ENCODE peak calls at places on chromosomes 11 and 22, in six cellular contexts. One of them, this sample, is unnamed.

GRCh38 chr22:46039531-46039930 is 62.6 kb upstream of the WNT7B start:
- DNase-seq in left ventricle myocardium inferior: no peak
- DNase-seq in lung: no peak
- DNase-seq in hepatocyte: no peak
- DNase-seq in PC-9: no peak
- DNase-seq in transverse colon: no peak
- DNase-seq in this sample: no peak

GRCh38 chr22:39477542-39477941 is 20.7 kb downstream of the MGAT3 start:
- DNase-seq in transverse colon: no peak
- DNase-seq in lung: no peak
- DNase-seq in hepatocyte: no peak
- DNase-seq in left ventricle myocardium inferior: no peak
- DNase-seq in PC-9: no peak
- DNase-seq in this sample: no peak

GRCh38 chr11:114078423-114078822 is 18.9 kb downstream of the ZBTB16 start:
- DNase-seq in PC-9: no peak
- DNase-seq in transverse colon: no peak
- DNase-seq in lung: no peak
- DNase-seq in hepatocyte: peak; percentile 66
- DNase-seq in left ventricle myocardium inferior: no peak
- DNase-seq in this sample: peak; percentile 91

GRCh38 chr22:44005524-44005923 is 18.6 kb upstream of the PARVB start:
- DNase-seq in hepatocyte: no peak
- DNase-seq in lung: no peak
- DNase-seq in transverse colon: no peak
- DNase-seq in left ventricle myocardium inferior: no peak
- DNase-seq in PC-9: peak; percentile 15
- DNase-seq in this sample: no peak

GRCh38 chr11:57903441-57904123 is 120.1 kb upstream of the OR9Q1 start:
- DNase-seq in transverse colon: peak; percentile 80
- DNase-seq in lung: no peak
- DNase-seq in hepatocyte: peak; percentile 64
- DNase-seq in PC-9: peak; percentile 73
- DNase-seq in left ventricle myocardium inferior: no peak
- DNase-seq in this sample: peak; percentile 54

GRCh38 chr11:111911563-111912401 is at the start of gene CRYAB:
- DNase-seq in left ventricle myocardium inferior: peak; percentile 89
- DNase-seq in transverse colon: peak; percentile 68
- DNase-seq in hepatocyte: peak; percentile 88
- DNase-seq in PC-9: peak; percentile 53
- DNase-seq in lung: peak; percentile 67
- DNase-seq in this sample: no peak

GRCh38 chr11:128483211-128483788 is 104.1 kb downstream of the ETS1 start:
- DNase-seq in lung: no peak
- DNase-seq in hepatocyte: no peak
- DNase-seq in PC-9: no peak
- DNase-seq in transverse colon: no peak
- DNase-seq in left ventricle myocardium inferior: no peak
- DNase-seq in this sample: no peak

GRCh38 chr11:38304926-38305325 is 1706.9 kb upstream of the RAG2 start:
- DNase-seq in left ventricle myocardium inferior: no peak
- DNase-seq in PC-9: no peak
- DNase-seq in lung: no peak
- DNase-seq in hepatocyte: no peak
- DNase-seq in transverse colon: no peak
- DNase-seq in this sample: no peak

GRCh38 chr11:11806586-11806985 is 35.2 kb upstream of the USP47 start:
- DNase-seq in transverse colon: no peak
- DNase-seq in lung: no peak
- DNase-seq in hepatocyte: no peak
- DNase-seq in left ventricle myocardium inferior: no peak
- DNase-seq in PC-9: no peak
- DNase-seq in this sample: no peak

GRCh38 chr11:7413961-7414728 is 71.2 kb upstream of the OLFML1 start:
- DNase-seq in hepatocyte: no peak
- DNase-seq in transverse colon: no peak
- DNase-seq in left ventricle myocardium inferior: no peak
- DNase-seq in lung: no peak
- DNase-seq in PC-9: peak; percentile 69
- DNase-seq in this sample: no peak

GRCh38 chr22:39363751-39364484 is 14.1 kb downstream of the SYNGR1 start:
- DNase-seq in hepatocyte: no peak
- DNase-seq in lung: no peak
- DNase-seq in PC-9: no peak
- DNase-seq in left ventricle myocardium inferior: no peak
- DNase-seq in transverse colon: no peak
- DNase-seq in this sample: no peak

GRCh38 chr22:24391836-24392217 is 35.6 kb upstream of the ADORA2A start:
- DNase-seq in hepatocyte: no peak
- DNase-seq in PC-9: peak; percentile 76
- DNase-seq in lung: no peak
- DNase-seq in left ventricle myocardium inferior: no peak
- DNase-seq in transverse colon: no peak
- DNase-seq in this sample: no peak

GRCh38 chr11:69005631-69006368 is 7.2 kb downstream of the MRGPRF start:
- DNase-seq in left ventricle myocardium inferior: no peak
- DNase-seq in transverse colon: no peak
- DNase-seq in PC-9: no peak
- DNase-seq in hepatocyte: no peak
- DNase-seq in lung: no peak
- DNase-seq in this sample: no peak

GRCh38 chr11:7694953-7695271 is 11.4 kb downstream of the OVCH2 start:
- DNase-seq in PC-9: no peak
- DNase-seq in hepatocyte: no peak
- DNase-seq in transverse colon: no peak
- DNase-seq in left ventricle myocardium inferior: no peak
- DNase-seq in lung: no peak
- DNase-seq in this sample: no peak

GRCh38 chr11:14645985-14646900 is 2.6 kb downstream of the PDE3B start:
- DNase-seq in lung: no peak
- DNase-seq in hepatocyte: no peak
- DNase-seq in left ventricle myocardium inferior: no peak
- DNase-seq in PC-9: no peak
- DNase-seq in transverse colon: no peak
- DNase-seq in this sample: no peak

GRCh38 chr11:112302226-112302868 is 41.7 kb upstream of the PLET1 start:
- DNase-seq in PC-9: no peak
- DNase-seq in transverse colon: no peak
- DNase-seq in hepatocyte: no peak
- DNase-seq in left ventricle myocardium inferior: no peak
- DNase-seq in lung: no peak
- DNase-seq in this sample: no peak

GRCh38 chr22:30932661-30933060 is 35.9 kb downstream of the MORC2 start:
- DNase-seq in hepatocyte: no peak
- DNase-seq in left ventricle myocardium inferior: no peak
- DNase-seq in lung: no peak
- DNase-seq in transverse colon: no peak
- DNase-seq in PC-9: no peak
- DNase-seq in this sample: no peak

GRCh38 chr22:41021039-41021654 is 70.0 kb downstream of the RBX1 start:
- DNase-seq in PC-9: no peak
- DNase-seq in left ventricle myocardium inferior: peak; percentile 14
- DNase-seq in transverse colon: peak; percentile 22
- DNase-seq in hepatocyte: peak; percentile 23
- DNase-seq in lung: no peak
- DNase-seq in this sample: no peak

GRCh38 chr22:36336246-36337182 is 51.3 kb downstream of the MYH9 start:
- DNase-seq in PC-9: no peak
- DNase-seq in lung: no peak
- DNase-seq in left ventricle myocardium inferior: no peak
- DNase-seq in transverse colon: no peak
- DNase-seq in hepatocyte: no peak
- DNase-seq in this sample: no peak

GRCh38 chr11:111494040-111494439 is 18.1 kb downstream of the BTG4 start:
- DNase-seq in lung: no peak
- DNase-seq in left ventricle myocardium inferior: no peak
- DNase-seq in PC-9: no peak
- DNase-seq in transverse colon: no peak
- DNase-seq in hepatocyte: no peak
- DNase-seq in this sample: no peak

GRCh38 chr11:106156290-106156937 is 79.0 kb downstream of the AASDHPPT start:
- DNase-seq in PC-9: no peak
- DNase-seq in lung: no peak
- DNase-seq in transverse colon: no peak
- DNase-seq in left ventricle myocardium inferior: no peak
- DNase-seq in hepatocyte: peak; percentile 83
- DNase-seq in this sample: peak; percentile 64

GRCh38 chr11:3906166-3906565 is 50.7 kb downstream of the STIM1 start:
- DNase-seq in transverse colon: no peak
- DNase-seq in lung: no peak
- DNase-seq in hepatocyte: no peak
- DNase-seq in PC-9: peak; percentile 53
- DNase-seq in left ventricle myocardium inferior: no peak
- DNase-seq in this sample: no peak

GRCh38 chr11:76701701-76702100 is 31.2 kb upstream of the LRRC32 start:
- DNase-seq in transverse colon: no peak
- DNase-seq in PC-9: peak; percentile 85
- DNase-seq in left ventricle myocardium inferior: no peak
- DNase-seq in lung: no peak
- DNase-seq in hepatocyte: no peak
- DNase-seq in this sample: no peak

GRCh38 chr22:49992921-49993648 is 19.5 kb downstream of the IL17REL start:
- DNase-seq in lung: no peak
- DNase-seq in transverse colon: peak; percentile 83
- DNase-seq in hepatocyte: peak; percentile 77
- DNase-seq in left ventricle myocardium inferior: peak; percentile 61
- DNase-seq in PC-9: peak; percentile 32
- DNase-seq in this sample: peak; percentile 57

DNA sequence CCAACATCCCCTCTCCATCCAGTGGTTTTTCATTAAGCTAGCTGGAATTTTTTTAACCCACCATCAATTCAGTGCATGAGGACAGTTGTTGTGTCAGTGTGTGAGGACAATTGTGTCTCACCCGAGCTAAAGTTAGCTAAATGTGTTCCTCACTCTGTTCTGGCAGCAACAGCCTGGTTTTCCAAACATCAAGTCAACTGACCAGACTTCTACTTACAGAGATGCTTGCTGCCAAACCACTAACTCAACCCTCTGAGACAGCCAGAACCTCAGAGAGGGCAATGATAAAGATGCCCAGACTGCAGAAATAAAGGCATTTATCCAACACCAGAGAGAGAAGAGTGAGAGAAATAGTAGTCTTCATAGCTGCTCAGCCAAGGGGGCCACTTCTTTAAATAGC is 6.7 kb downstream of the PAMR1 start:
- DNase-seq in lung: no peak
- DNase-seq in left ventricle myocardium inferior: no peak
- DNase-seq in hepatocyte: no peak
- DNase-seq in PC-9: no peak
- DNase-seq in transverse colon: no peak
- DNase-seq in this sample: no peak
- TF ChIP-seq CTCF in lung: no peak
- TF ChIP-seq CTCF in left ventricle myocardium inferior: no peak
- TF ChIP-seq CTCF in hepatocyte: no peak
- TF ChIP-seq CTCF in PC-9: no peak
- TF ChIP-seq CTCF in transverse colon: no peak
- TF ChIP-seq CTCF in this sample: no peak

GRCh38 chr11:47466701-47467250 is 17.8 kb upstream of the RAPSN start:
- DNase-seq in left ventricle myocardium inferior: peak; percentile 23
- DNase-seq in transverse colon: peak; percentile 46
- DNase-seq in PC-9: peak; percentile 67
- DNase-seq in lung: no peak
- DNase-seq in hepatocyte: no peak
- DNase-seq in this sample: no peak
- H3K4me1 ChIP-seq in left ventricle myocardium inferior: peaks cover 53% of the 10 kb centered on the region
- H3K4me1 ChIP-seq in transverse colon: peaks cover 25% of the 10 kb centered on the region
- H3K4me1 ChIP-seq in PC-9: peaks cover 22% of the 10 kb centered on the region
- H3K4me1 ChIP-seq in lung: peaks cover 18% of the 10 kb centered on the region
- H3K4me1 ChIP-seq in hepatocyte: no peaks in the 10 kb centered on the region
- H3K4me1 ChIP-seq in this sample: peaks cover 5% of the 10 kb centered on the region

DNA sequence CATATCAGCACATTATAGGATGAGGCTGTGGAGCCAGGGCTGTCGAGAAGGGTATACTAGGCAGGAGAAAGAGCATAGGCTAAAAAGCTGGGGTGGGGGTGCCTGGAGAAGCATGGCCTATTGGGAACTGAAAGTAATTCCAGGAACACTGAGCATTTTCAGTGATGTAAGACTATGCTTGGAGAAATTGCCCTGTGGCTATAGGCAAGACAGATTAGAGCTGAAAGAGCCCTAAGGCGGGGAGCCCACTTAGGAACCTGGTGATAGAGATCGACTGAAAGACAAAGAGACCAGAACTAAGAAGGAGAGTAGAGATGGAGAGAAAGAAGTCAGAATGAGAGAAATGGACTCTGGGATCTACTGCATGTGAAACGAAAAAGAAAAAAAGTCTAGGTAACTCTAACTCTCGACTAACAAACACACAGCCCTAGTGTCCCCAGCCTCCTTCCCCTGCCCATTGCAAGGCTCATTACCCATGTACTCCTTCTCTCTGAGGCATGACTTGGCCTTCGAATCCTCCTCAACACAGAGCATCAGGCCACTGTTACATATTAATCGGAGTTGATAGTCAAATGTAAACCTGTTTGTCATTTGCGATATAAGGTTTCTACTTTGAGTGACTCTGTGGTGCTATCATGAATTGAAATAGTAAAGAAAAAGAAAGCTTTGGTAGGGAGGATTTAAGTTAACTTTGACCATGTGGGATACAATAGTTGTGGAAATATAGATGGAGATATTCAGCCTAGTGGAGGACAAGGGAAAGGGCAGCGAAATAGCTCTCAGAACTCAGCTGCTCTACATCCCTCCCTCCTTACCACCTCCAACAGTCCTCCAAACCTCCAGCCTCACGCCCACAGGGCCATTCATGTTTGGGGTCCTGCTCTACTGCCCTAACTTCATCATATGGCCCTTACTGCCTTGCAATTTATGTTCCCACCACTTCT is 52.3 kb upstream of the BMAL1 start:
- DNase-seq in left ventricle myocardium inferior: no peak
- DNase-seq in PC-9: no peak
- DNase-seq in hepatocyte: no peak
- DNase-seq in transverse colon: no peak
- DNase-seq in lung: no peak
- DNase-seq in this sample: no peak
- TF ChIP-seq CTCF in left ventricle myocardium inferior: no peak
- TF ChIP-seq CTCF in PC-9: no peak
- TF ChIP-seq CTCF in hepatocyte: no peak
- TF ChIP-seq CTCF in transverse colon: no peak
- TF ChIP-seq CTCF in lung: no peak
- TF ChIP-seq CTCF in this sample: no peak

GRCh38 chr22:37568448-37569008 is 8.2 kb downstream of the CDC42EP1 start:
- DNase-seq in left ventricle myocardium inferior: no peak
- DNase-seq in lung: no peak
- DNase-seq in transverse colon: no peak
- DNase-seq in hepatocyte: peak; percentile 16
- DNase-seq in PC-9: no peak
- DNase-seq in this sample: no peak

GRCh38 chr22:37566903-37567798 is 6.9 kb downstream of the CDC42EP1 start:
- DNase-seq in PC-9: peak; percentile 98
- DNase-seq in lung: peak; percentile 88
- DNase-seq in hepatocyte: peak; percentile 91
- DNase-seq in transverse colon: peak; percentile 95
- DNase-seq in left ventricle myocardium inferior: peak; percentile 76
- DNase-seq in this sample: peak; percentile 79

GRCh38 chr22:37566329-37566837 is 6.1 kb downstream of the CDC42EP1 start:
- DNase-seq in lung: no peak
- DNase-seq in transverse colon: peak; percentile 44
- DNase-seq in hepatocyte: no peak
- DNase-seq in left ventricle myocardium inferior: no peak
- DNase-seq in PC-9: no peak
- DNase-seq in this sample: no peak

GRCh38 chr22:37569009-37569920 is 9.0 kb downstream of the CDC42EP1 start:
- DNase-seq in lung: peak; percentile 71
- DNase-seq in left ventricle myocardium inferior: no peak
- DNase-seq in transverse colon: peak; percentile 86
- DNase-seq in hepatocyte: peak; percentile 88
- DNase-seq in PC-9: peak; percentile 81
- DNase-seq in this sample: peak; percentile 90

GRCh38 chr22:37567991-37568390 is 7.7 kb downstream of the CDC42EP1 start:
- DNase-seq in hepatocyte: no peak
- DNase-seq in PC-9: no peak
- DNase-seq in left ventricle myocardium inferior: no peak
- DNase-seq in lung: no peak
- DNase-seq in transverse colon: no peak
- DNase-seq in this sample: no peak
- H3K4me1 ChIP-seq in hepatocyte: peaks cover 44% of the 10 kb centered on the region
- H3K4me1 ChIP-seq in PC-9: peaks cover 83% of the 10 kb centered on the region
- H3K4me1 ChIP-seq in left ventricle myocardium inferior: peaks cover 80% of the 10 kb centered on the region
- H3K4me1 ChIP-seq in lung: peaks cover 27% of the 10 kb centered on the region
- H3K4me1 ChIP-seq in transverse colon: peaks cover 67% of the 10 kb centered on the region
- H3K4me1 ChIP-seq in this sample: peaks cover 73% of the 10 kb centered on the region

This sample was measured in Caco-2.